ENCODE peak calls at places on chromosomes 1 and 21, in nine cellular contexts. Z, B, O, C, D, Q, F, A and E are unnamed samples.

GRCh38 chr1:24418898-24419628 is 3.5 kb downstream of the NIPAL3 start:
- DNase-seq in C (peak), A (no peak), D (peak), Q (peak), B (no peak), Z (peak), F (peak), O (no peak), E (no peak)

GRCh38 chr1:171438441-171438840 is 46.9 kb upstream of the PRRC2C start:
- DNase-seq in Q (peak), C (no peak), B (no peak), Z (peak), A (peak), D (peak), F (peak), O (no peak), E (no peak)

GRCh38 chr1:108107658-108108057 is 92.5 kb downstream of the SLC25A24 start:
- DNase-seq in C (no peak), Q (peak), B (no peak), O (no peak), A (peak), F (peak), D (no peak), Z (peak), E (no peak)

GRCh38 chr1:93346472-93346991 is 825 bp downstream of the DR1 start:
- DNase-seq in O (no peak), B (peak), A (peak), Q (peak), D (no peak), Z (peak), C (no peak), F (peak), E (peak)

GRCh38 chr1:157132602-157133167 is 5.5 kb downstream of the ETV3 start:
- DNase-seq in Z (no peak), F (peak), D (no peak), A (no peak), C (no peak), B (no peak), O (no peak), Q (no peak), E (no peak)

GRCh38 chr1:59443355-59443754 is 146.5 kb downstream of the FGGY start:
- DNase-seq in A (no peak), F (no peak), Q (peak), Z (peak), O (no peak), C (no peak), D (peak), B (no peak), E (no peak)

GRCh38 chr1:6889875-6890480 is 104.7 kb downstream of the CAMTA1 start:
- DNase-seq in D (peak), A (peak), O (peak), C (peak), B (no peak), F (peak), Q (peak), Z (peak), E (peak)

GRCh38 chr1:111275079-111275478 is 15.6 kb upstream of the CHIA start:
- DNase-seq in Z (peak), D (peak), O (no peak), B (no peak), C (no peak), F (peak), A (peak), Q (peak), E (no peak)

GRCh38 chr1:30677471-30677870 is 45.9 kb downstream of the MATN1 start:
- DNase-seq in Q (no peak), Z (no peak), A (no peak), C (no peak), B (no peak), O (no peak), D (no peak), F (peak), E (no peak)

GRCh38 chr1:246591504-246591903 is 25.2 kb downstream of the CNST start:
- DNase-seq in C (no peak), D (no peak), Q (no peak), F (no peak), O (no peak), B (no peak), Z (no peak), A (no peak), E (no peak)

GRCh38 chr1:99580451-99580850 is 65.5 kb upstream of the PALMD start:
- DNase-seq in D (peak), B (no peak), F (no peak), Z (no peak), A (no peak), O (no peak), C (no peak), Q (no peak), E (no peak)

GRCh38 chr1:204263240-204263848 is 49.6 kb upstream of the GOLT1A start:
- DNase-seq in Z (no peak), F (no peak), D (no peak), Q (no peak), O (no peak), C (no peak), A (no peak), B (no peak), E (no peak)

GRCh38 chr1:111006556-111006955 is 42.8 kb upstream of the LRIF1 start:
- DNase-seq in F (no peak), O (no peak), Q (no peak), A (no peak), Z (no peak), D (no peak), B (no peak), C (no peak), E (no peak)

GRCh38 chr1:62356257-62356835 is 37.1 kb upstream of the KANK4 start:
- DNase-seq in A (peak), Q (peak), Z (peak), C (no peak), F (peak), B (no peak), O (no peak), D (peak), E (no peak)

GRCh38 chr1:96688737-96689136 is 32.8 kb upstream of the PTBP2 start:
- DNase-seq in Z (no peak), C (no peak), B (no peak), O (no peak), A (no peak), F (no peak), Q (no peak), D (no peak), E (no peak)

GRCh38 chr21:32143222-32143939 is 135.5 kb downstream of the MIS18A start:
- DNase-seq in A (no peak), C (no peak), O (no peak), Z (no peak), F (no peak), D (no peak), B (no peak), Q (no peak), E (no peak)

GRCh38 chr1:81231729-81232038 is 569.0 kb upstream of the ADGRL2 start:
- DNase-seq in D (no peak), Q (no peak), F (no peak), B (no peak), C (no peak), Z (peak), A (no peak), O (no peak), E (no peak)

GRCh38 chr1:202016717-202017384 is 6.5 kb downstream of the ELF3 start:
- DNase-seq in O (no peak), Z (no peak), B (no peak), A (no peak), F (peak), C (no peak), Q (no peak), D (no peak), E (no peak)

GRCh38 chr21:27425574-27425973 is 458.7 kb upstream of the ADAMTS5 start:
- DNase-seq in Z (peak), O (no peak), Q (peak), B (no peak), F (peak), C (no peak), D (peak), A (no peak), E (no peak)

GRCh38 chr1:152344463-152344862 is 15.3 kb downstream of the FLG2 start:
- DNase-seq in Z (no peak), B (no peak), D (no peak), O (no peak), A (no peak), F (no peak), C (no peak), Q (no peak), E (no peak)

GRCh38 chr21:41761211-41762181 is 5.4 kb downstream of the RIPK4 start:
- DNase-seq in Q (peak), A (no peak), O (no peak), D (peak), B (no peak), Z (peak), F (peak), C (peak), E (no peak)

GRCh38 chr1:78722947-78723346 is 73.3 kb downstream of the IFI44 start:
- DNase-seq in Q (no peak), C (no peak), O (no peak), A (no peak), D (peak), F (no peak), B (no peak), Z (peak), E (no peak)

GRCh38 chr1:159973350-159973940 is 19.4 kb upstream of the SLAMF9 start:
- DNase-seq in C (no peak), Q (no peak), F (no peak), A (no peak), O (no peak), Z (no peak), D (no peak), B (no peak), E (no peak)